ENCODE peak calls at places on chromosomes 3 and 15, in five cellular contexts. H is adrenal gland, D is omental fat pad, Q is HCT116, X is dorsolateral prefrontal cortex. Y is an unnamed sample.

GRCh38 chr3:157868881-157869280 is 237.3 kb downstream of the SHOX2 start:
- DNase-seq in X (no peak), H (no peak), Q (no peak), D (no peak), Y (no peak)

GRCh38 chr3:176734146-176734545 is 463.1 kb downstream of the TBL1XR1 start:
- DNase-seq in X (no peak), D (no peak), Q (no peak), H (no peak), Y (no peak)

GRCh38 chr15:41975679-41976078 is 3.3 kb upstream of the EHD4 start:
- DNase-seq in Q (no peak), H (no peak), X (no peak), D (no peak), Y (no peak)

GRCh38 chr3:25554376-25554775 is 110.3 kb downstream of the TOP2B start:
- DNase-seq in Q (no peak), D (no peak), H (no peak), X (no peak), Y (no peak)

GRCh38 chr3:48661501-48662139 is 1.1 kb downstream of the CELSR3 start:
- DNase-seq in X (no peak), D (peak), H (peak), Q (no peak), Y (peak)

GRCh38 chr3:28033059-28033784 is 208.2 kb upstream of the CMC1 start:
- DNase-seq in X (no peak), Q (no peak), H (no peak), D (no peak), Y (no peak)

GRCh38 chr3:71247221-71247947 is 336.1 kb downstream of the FOXP1 start:
- DNase-seq in D (no peak), H (no peak), X (no peak), Q (no peak), Y (no peak)

GRCh38 chr3:53566450-53567145 is 72.2 kb downstream of the CACNA1D start:
- DNase-seq in H (no peak), D (no peak), X (no peak), Q (no peak), Y (no peak)

GRCh38 chr3:155938409-155938808 is 68.0 kb downstream of the GMPS start:
- DNase-seq in X (no peak), D (no peak), H (no peak), Q (no peak), Y (no peak)

GRCh38 chr3:171282041-171282440 is 178.2 kb downstream of the TNIK start:
- DNase-seq in D (no peak), H (no peak), X (no peak), Q (no peak), Y (no peak)

GRCh38 chr3:112653881-112654300 is 12.9 kb upstream of the CCDC80 start:
- DNase-seq in X (no peak), Q (no peak), H (no peak), D (no peak), Y (no peak)

GRCh38 chr3:106228271-106228670 is 359.5 kb upstream of the CBLB start:
- DNase-seq in H (no peak), D (no peak), X (no peak), Q (no peak), Y (no peak)

GRCh38 chr3:111823341-111823830 is 35.7 kb upstream of the PHLDB2 start:
- DNase-seq in X (no peak), Q (no peak), D (no peak), H (no peak), Y (no peak)

GRCh38 chr15:29835301-29835700 is 13.0 kb upstream of the TJP1 start:
- DNase-seq in X (no peak), H (no peak), D (no peak), Q (no peak), Y (no peak)

GRCh38 chr15:41494190-41494921 is 682 bp downstream of the ITPKA start:
- DNase-seq in D (no peak), Q (no peak), X (no peak), H (peak), Y (no peak)

GRCh38 chr3:131582438-131582837 is 79.7 kb upstream of the MRPL3 start:
- DNase-seq in H (no peak), D (no peak), Q (no peak), X (no peak), Y (no peak)

GRCh38 chr3:99783009-99783573 is 34.6 kb upstream of the CMSS1 start:
- DNase-seq in H (no peak), X (no peak), Q (no peak), D (no peak), Y (no peak)

GRCh38 chr3:79367066-79367465 is 400.7 kb downstream of the ROBO1 start:
- DNase-seq in H (no peak), Q (no peak), X (no peak), D (no peak), Y (no peak)

GRCh38 chr15:55916666-55917409 is 76.6 kb downstream of the NEDD4 start:
- DNase-seq in D (no peak), H (no peak), X (no peak), Q (no peak), Y (no peak)

GRCh38 chr15:40767838-40768491 is 1.8 kb upstream of the C15orf62 start:
- DNase-seq in Q (no peak), X (no peak), H (no peak), D (no peak), Y (no peak)

GRCh38 chr3:187966636-187967035 is 187.3 kb upstream of the LPP start:
- DNase-seq in H (peak), X (no peak), Q (no peak), D (no peak), Y (no peak)

GRCh38 chr3:139588450-139588849 is 48.9 kb upstream of the RBP1 start:
- DNase-seq in D (no peak), H (no peak), Q (peak), X (no peak), Y (no peak)

GRCh38 chr3:33629219-33629618 is 88.8 kb downstream of the CLASP2 start:
- DNase-seq in X (no peak), H (no peak), D (no peak), Q (no peak), Y (no peak)

GRCh38 chr3:40267940-40268707 is 41.4 kb upstream of the EIF1B start:
- DNase-seq in D (no peak), X (no peak), Q (no peak), H (no peak), Y (no peak)

GRCh38 chr3:150763841-150764483 is 993 bp upstream of the SIAH2 start:
- DNase-seq in X (peak), H (peak), D (peak), Q (peak), Y (no peak)

GRCh38 chr15:70569718-70570231 is 193.6 kb downstream of the UACA start:
- DNase-seq in Q (peak), D (no peak), X (no peak), H (no peak), Y (no peak)

GRCh38 chr3:47103619-47104018 is 60.3 kb downstream of the SETD2 start:
- DNase-seq in H (no peak), X (no peak), D (no peak), Q (no peak), Y (no peak)

GRCh38 chr3:87069963-87070362 is 79.0 kb upstream of the VGLL3 start:
- DNase-seq in Q (no peak), H (no peak), X (no peak), D (no peak), Y (no peak)

GRCh38 chr3:154464440-154465148 is 34.6 kb upstream of the GPR149 start:
- DNase-seq in Q (no peak), X (no peak), D (no peak), H (no peak), Y (no peak)

GRCh38 chr3:177729939-177730700 is 532.8 kb upstream of the TBL1XR1 start:
- DNase-seq in H (peak), D (no peak), X (no peak), Q (no peak), Y (no peak)

GRCh38 chr3:55518451-55518850 is 31.3 kb upstream of the WNT5A start:
- DNase-seq in Q (no peak), X (no peak), D (no peak), H (no peak), Y (no peak)

GRCh38 chr15:65304393-65305143 is at the start of gene RNU5B-1:
- DNase-seq in H (peak), D (no peak), X (no peak), Q (peak), Y (peak)

GRCh38 chr15:88470625-88471372 is 3.3 kb downstream of the MRPS11 start:
- DNase-seq in H (no peak), X (no peak), D (no peak), Q (no peak), Y (no peak)

GRCh38 chr3:44584646-44585501 is at the start of gene ZNF660:
- DNase-seq in Q (no peak), D (no peak), H (peak), X (peak), Y (peak)

GRCh38 chr15:49863431-49864205 is 242.8 kb downstream of the DTWD1 start:
- DNase-seq in D (no peak), X (no peak), H (no peak), Q (no peak), Y (no peak)

GRCh38 chr3:13357074-13357473 is 63.0 kb downstream of the NUP210 start:
- DNase-seq in D (no peak), H (no peak), Q (no peak), X (no peak), Y (no peak)

GRCh38 chr3:13358051-13358450 is 62.1 kb downstream of the NUP210 start:
- DNase-seq in X (no peak), D (no peak), H (no peak), Q (no peak), Y (no peak)

GRCh38 chr3:13352621-13353131 is 67.4 kb downstream of the NUP210 start:
- DNase-seq in D (no peak), Q (no peak), X (no peak), H (no peak), Y (no peak)

GRCh38 chr3:13349823-13350222 is 70.3 kb downstream of the NUP210 start:
- DNase-seq in X (no peak), Q (no peak), D (no peak), H (no peak), Y (no peak)

GRCh38 chr3:13353936-13354542 is 66.1 kb downstream of the NUP210 start:
- DNase-seq in D (no peak), X (no peak), Q (no peak), H (no peak), Y (no peak)
- TF ChIP-seq CTCF in D (no peak), X (no peak), Q (peak), H (no peak), Y (peak)

DNA sequence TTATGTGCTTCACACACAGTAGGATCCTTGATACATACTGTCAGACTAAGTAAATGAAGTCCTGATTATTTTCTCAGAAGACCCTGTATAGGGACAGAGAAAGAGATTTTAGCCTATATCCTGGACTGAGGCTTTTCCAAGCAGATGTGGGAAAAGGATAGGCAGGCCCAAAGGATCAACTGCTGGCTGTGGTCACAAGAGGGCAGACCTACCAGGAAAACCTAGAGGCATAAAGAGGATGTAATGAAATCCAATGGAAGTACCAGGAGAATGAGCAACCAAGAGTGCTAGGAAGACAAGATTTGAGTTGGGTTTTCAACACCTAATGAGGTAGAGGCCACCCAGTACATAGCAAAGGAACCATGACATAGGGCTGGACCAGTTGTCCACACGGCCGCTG is 23.1 kb downstream of the DCLK3 start:
- DNase-seq in D (no peak), X (no peak), H (no peak), Q (no peak), Y (no peak)
- TF ChIP-seq CTCF in D (no peak), X (no peak), H (no peak), Q (peak), Y (peak)

GRCh38 chr3:114660124-114660523 is 366.3 kb downstream of the TIGIT start:
- DNase-seq in Q (no peak), D (no peak), H (peak), X (no peak), Y (no peak)

GRCh38 chr3:114664006-114664405 is 370.2 kb downstream of the TIGIT start:
- DNase-seq in Q (no peak), X (no peak), H (no peak), D (no peak), Y (no peak)

GRCh38 chr3:114660808-114661207 is 367.0 kb downstream of the TIGIT start:
- DNase-seq in X (no peak), D (no peak), H (no peak), Q (no peak), Y (no peak)

GRCh38 chr3:114659109-114660081 is 365.6 kb downstream of the TIGIT start:
- DNase-seq in Q (no peak), D (no peak), H (no peak), X (no peak), Y (no peak)
- TF ChIP-seq CTCF in Q (no peak), D (no peak), H (no peak), X (no peak), Y (no peak)

DNA sequence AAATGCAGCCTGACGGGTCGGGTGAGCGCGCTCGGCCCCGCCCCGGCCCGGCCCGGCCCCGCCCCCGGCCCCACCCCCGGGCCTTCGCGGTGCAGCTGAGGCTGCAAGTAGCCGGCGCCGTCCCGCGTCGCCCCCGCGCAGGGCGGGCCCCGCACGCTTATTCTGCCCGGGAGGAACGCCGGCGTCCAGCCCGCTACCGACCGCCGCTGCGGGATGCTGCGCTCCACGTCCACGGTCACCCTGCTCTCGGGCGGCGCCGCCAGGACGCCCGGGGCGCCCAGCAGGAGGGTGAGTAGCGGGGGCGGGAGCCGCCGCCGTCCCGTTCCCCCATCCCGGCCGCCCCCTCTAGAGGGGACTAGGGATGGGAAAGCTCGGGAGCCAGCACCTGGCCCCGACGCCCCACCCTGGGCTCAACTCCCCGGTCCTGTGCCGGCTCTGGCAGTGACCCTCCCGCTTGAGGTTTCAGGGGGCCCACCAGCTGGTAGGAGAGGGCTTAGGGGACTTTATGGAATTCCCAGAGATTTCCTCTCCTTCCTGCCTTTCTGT is at the start of gene MYZAP:
- DNase-seq in Q (no peak), X (no peak), D (no peak), H (peak), Y (no peak)
- TF ChIP-seq CTCF in Q (no peak), X (no peak), D (no peak), H (no peak), Y (no peak)

GRCh38 chr3:63470745-63471144 is 181.7 kb upstream of the SNTN start:
- DNase-seq in Q (no peak), D (no peak), X (no peak), H (no peak), Y (no peak)

GRCh38 chr3:63471781-63472180 is 180.7 kb upstream of the SNTN start:
- DNase-seq in D (no peak), Q (no peak), X (no peak), H (no peak), Y (no peak)

GRCh38 chr3:63462732-63463131 is 184.6 kb downstream of the SYNPR start:
- DNase-seq in D (no peak), X (no peak), H (no peak), Q (no peak), Y (no peak)

DNA sequence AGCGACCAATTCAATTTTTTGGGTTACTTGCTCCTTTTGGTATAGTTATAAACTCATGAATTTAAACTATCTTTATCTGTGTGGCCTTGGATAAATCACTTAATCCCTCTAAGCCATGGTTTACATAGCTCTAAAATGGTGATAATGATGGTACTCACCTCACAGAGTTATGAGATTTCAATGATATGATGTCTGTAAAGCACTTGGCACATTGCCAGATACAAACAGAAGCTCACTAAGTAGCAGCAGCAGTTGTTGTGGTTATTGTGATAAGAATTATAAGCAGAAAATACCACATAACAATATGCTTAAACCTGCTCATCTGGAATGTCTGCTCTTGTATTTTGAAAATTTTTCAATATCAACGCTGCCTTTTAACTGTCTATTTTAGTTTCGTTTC is 185.1 kb upstream of the SNTN start:
- DNase-seq in H (no peak), Q (no peak), D (no peak), X (no peak), Y (no peak)
- TF ChIP-seq CTCF in H (no peak), Q (no peak), D (no peak), X (no peak), Y (no peak)

GRCh38 chr3:114179575-114179974 is 723 bp upstream of the DRD3 start:
- DNase-seq in X (peak), D (no peak), Q (peak), H (no peak), Y (no peak)
- TF ChIP-seq CTCF in X (peak), D (no peak), Q (peak), H (peak), Y (peak)

DNA sequence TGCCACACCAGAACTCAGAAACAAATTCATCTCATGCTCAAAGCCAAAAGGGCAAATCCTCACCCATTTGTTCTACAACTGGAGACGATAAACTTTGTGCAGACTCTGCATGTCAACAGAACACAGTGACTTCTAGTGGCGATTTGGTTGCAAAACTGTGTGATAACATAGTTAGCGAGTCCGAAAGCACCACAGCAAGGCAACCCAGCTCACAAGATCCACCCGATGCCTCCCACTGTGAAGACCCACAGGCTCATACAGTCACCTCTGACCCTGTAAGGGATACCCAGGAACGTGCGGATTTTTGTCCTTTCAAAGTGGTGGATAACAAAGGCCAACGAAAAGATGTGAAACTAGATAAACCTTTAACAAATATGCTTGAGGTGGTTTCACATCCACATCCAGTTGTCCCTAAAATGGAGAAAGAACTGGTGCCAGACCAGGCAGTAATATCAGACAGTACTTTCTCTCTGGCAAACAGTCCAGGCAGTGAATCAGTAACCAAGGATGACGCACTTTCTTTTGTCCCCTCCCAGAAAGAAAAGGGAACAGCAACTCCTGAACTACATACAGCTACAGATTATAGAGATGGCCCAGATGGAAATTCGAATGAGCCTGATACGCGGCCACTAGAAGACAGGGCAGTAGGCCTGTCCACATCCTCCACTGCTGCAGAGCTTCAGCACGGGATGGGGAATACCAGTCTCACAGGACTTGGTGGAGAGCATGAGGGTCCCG is 199.7 kb downstream of the AKAP13 start:
- DNase-seq in H (peak), X (no peak), D (no peak), Q (no peak), Y (no peak)
- TF ChIP-seq CTCF in H (no peak), X (no peak), D (no peak), Q (no peak), Y (no peak)

GRCh38 chr3:9782777-9783176 is 9.5 kb downstream of the TADA3 start:
- DNase-seq in X (no peak), Q (no peak), D (no peak), H (no peak), Y (no peak)
- TF ChIP-seq CTCF in X (no peak), Q (peak), D (no peak), H (no peak), Y (peak)

GRCh38 chr15:33158359-33158758 is 36.2 kb downstream of the FMN1 start:
- DNase-seq in Q (no peak), D (no peak), X (no peak), H (no peak), Y (no peak)

GRCh38 chr15:33160581-33161165 is 33.8 kb downstream of the FMN1 start:
- DNase-seq in X (no peak), H (no peak), D (no peak), Q (no peak), Y (no peak)

GRCh38 chr15:33161209-33161608 is 33.3 kb downstream of the FMN1 start:
- DNase-seq in Q (no peak), X (no peak), D (no peak), H (no peak), Y (no peak)

GRCh38 chr15:33157636-33158035 is 36.9 kb downstream of the FMN1 start:
- DNase-seq in D (no peak), Q (no peak), X (no peak), H (no peak), Y (no peak)

GRCh38 chr15:33160054-33160453 is 34.5 kb downstream of the FMN1 start:
- DNase-seq in X (no peak), Q (no peak), D (no peak), H (no peak), Y (no peak)
- TF ChIP-seq CTCF in X (no peak), Q (peak), D (no peak), H (no peak), Y (no peak)

DNA sequence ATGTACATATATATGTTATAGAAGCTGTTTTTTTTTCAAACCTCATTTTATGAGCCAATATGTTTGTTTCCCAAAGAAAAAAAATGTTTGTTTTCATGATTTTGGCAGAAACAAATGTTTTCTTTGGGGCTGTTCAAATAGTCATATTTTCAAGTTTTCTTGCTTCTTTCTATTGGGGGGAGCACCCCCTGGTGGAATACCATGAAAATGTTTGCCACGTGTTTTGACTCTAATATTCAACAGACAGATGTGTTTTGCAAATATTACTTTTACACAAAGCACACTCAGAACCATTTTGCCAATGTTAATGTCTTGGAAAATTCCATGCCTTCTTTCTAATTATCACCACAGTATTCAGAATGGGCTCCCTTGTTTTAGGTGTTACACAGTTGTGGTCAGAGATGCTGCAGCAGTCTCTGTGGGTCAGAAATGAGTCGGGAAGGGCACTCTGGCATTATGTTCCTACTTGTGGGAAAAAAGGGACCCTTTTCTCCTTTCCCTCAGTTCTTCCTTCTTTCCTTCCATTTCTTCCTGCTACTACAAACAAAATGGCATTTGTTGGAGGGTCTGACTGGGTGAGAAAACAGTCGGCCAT is 817.0 kb downstream of the TUSC7 start:
- DNase-seq in H (peak), Q (peak), D (peak), X (no peak), Y (no peak)
- TF ChIP-seq CTCF in H (peak), Q (peak), D (no peak), X (peak), Y (peak)

Y was measured in osteocyte.